ENCODE peak calls at places on chromosomes 2 and 18, in nine cellular contexts. One of them, this sample, is unnamed.

GRCh38 chr2:198054299-198054698 is 249.9 kb downstream of the PLCL1 start:
- DNase-seq in CD8-positive, alpha-beta memory T cell: peak
- DNase-seq in NB4: peak
- DNase-seq in Panc1: no peak
- DNase-seq in HFF-Myc: no peak
- DNase-seq in astrocyte of the spinal cord: peak
- DNase-seq in mesenchymal stem cell: peak
- DNase-seq in hepatocyte: peak
- DNase-seq in H7: peak
- DNase-seq in this sample: peak

GRCh38 chr2:65678779-65679394 is 246.5 kb upstream of the SPRED2 start:
- DNase-seq in CD8-positive, alpha-beta memory T cell: no peak
- DNase-seq in NB4: no peak
- DNase-seq in Panc1: no peak
- DNase-seq in HFF-Myc: no peak
- DNase-seq in astrocyte of the spinal cord: no peak
- DNase-seq in mesenchymal stem cell: no peak
- DNase-seq in hepatocyte: no peak
- DNase-seq in H7: no peak
- DNase-seq in this sample: no peak

GRCh38 chr18:30915336-30915988 is 127.1 kb downstream of the DSC3 start:
- DNase-seq in CD8-positive, alpha-beta memory T cell: no peak
- DNase-seq in NB4: no peak
- DNase-seq in Panc1: no peak
- DNase-seq in HFF-Myc: no peak
- DNase-seq in astrocyte of the spinal cord: no peak
- DNase-seq in mesenchymal stem cell: no peak
- DNase-seq in hepatocyte: no peak
- DNase-seq in H7: no peak
- DNase-seq in this sample: no peak

GRCh38 chr2:186503827-186504606 is 18.0 kb downstream of the ZC3H15 start:
- DNase-seq in CD8-positive, alpha-beta memory T cell: peak
- DNase-seq in NB4: peak
- DNase-seq in Panc1: no peak
- DNase-seq in HFF-Myc: no peak
- DNase-seq in astrocyte of the spinal cord: peak
- DNase-seq in mesenchymal stem cell: peak
- DNase-seq in hepatocyte: peak
- DNase-seq in H7: no peak
- DNase-seq in this sample: no peak

GRCh38 chr2:37720533-37721218 is 49.2 kb upstream of the CDC42EP3 start:
- DNase-seq in CD8-positive, alpha-beta memory T cell: no peak
- DNase-seq in NB4: peak
- DNase-seq in Panc1: no peak
- DNase-seq in HFF-Myc: no peak
- DNase-seq in astrocyte of the spinal cord: no peak
- DNase-seq in mesenchymal stem cell: no peak
- DNase-seq in hepatocyte: no peak
- DNase-seq in H7: no peak
- DNase-seq in this sample: no peak

GRCh38 chr2:216205486-216205885 is 96.3 kb downstream of the XRCC5 start:
- DNase-seq in CD8-positive, alpha-beta memory T cell: no peak
- DNase-seq in NB4: no peak
- DNase-seq in Panc1: no peak
- DNase-seq in HFF-Myc: no peak
- DNase-seq in astrocyte of the spinal cord: no peak
- DNase-seq in mesenchymal stem cell: no peak
- DNase-seq in hepatocyte: no peak
- DNase-seq in H7: no peak
- DNase-seq in this sample: no peak

GRCh38 chr2:112642561-112642960 is 3.2 kb upstream of the SLC20A1 start:
- DNase-seq in CD8-positive, alpha-beta memory T cell: no peak
- DNase-seq in NB4: no peak
- DNase-seq in Panc1: no peak
- DNase-seq in HFF-Myc: no peak
- DNase-seq in astrocyte of the spinal cord: no peak
- DNase-seq in mesenchymal stem cell: no peak
- DNase-seq in hepatocyte: no peak
- DNase-seq in H7: no peak
- DNase-seq in this sample: no peak

GRCh38 chr2:219507555-219508443 is 6.5 kb upstream of the ASIC4 start:
- DNase-seq in CD8-positive, alpha-beta memory T cell: no peak
- DNase-seq in NB4: no peak
- DNase-seq in Panc1: no peak
- DNase-seq in HFF-Myc: no peak
- DNase-seq in astrocyte of the spinal cord: no peak
- DNase-seq in mesenchymal stem cell: no peak
- DNase-seq in hepatocyte: no peak
- DNase-seq in H7: no peak
- DNase-seq in this sample: no peak

GRCh38 chr2:232347369-232347768 is 31.2 kb upstream of the ALPP start:
- DNase-seq in CD8-positive, alpha-beta memory T cell: no peak
- DNase-seq in NB4: no peak
- DNase-seq in Panc1: no peak
- DNase-seq in HFF-Myc: no peak
- DNase-seq in astrocyte of the spinal cord: no peak
- DNase-seq in mesenchymal stem cell: no peak
- DNase-seq in hepatocyte: no peak
- DNase-seq in H7: no peak
- DNase-seq in this sample: no peak

GRCh38 chr18:77068321-77068841 is 64.2 kb downstream of the MBP start:
- DNase-seq in CD8-positive, alpha-beta memory T cell: peak
- DNase-seq in NB4: peak
- DNase-seq in Panc1: no peak
- DNase-seq in HFF-Myc: no peak
- DNase-seq in astrocyte of the spinal cord: peak
- DNase-seq in mesenchymal stem cell: peak
- DNase-seq in hepatocyte: no peak
- DNase-seq in H7: no peak
- DNase-seq in this sample: no peak

GRCh38 chr2:186535861-186536260 is 49.8 kb downstream of the ZC3H15 start:
- DNase-seq in CD8-positive, alpha-beta memory T cell: no peak
- DNase-seq in NB4: no peak
- DNase-seq in Panc1: no peak
- DNase-seq in HFF-Myc: no peak
- DNase-seq in astrocyte of the spinal cord: no peak
- DNase-seq in mesenchymal stem cell: no peak
- DNase-seq in hepatocyte: no peak
- DNase-seq in H7: no peak
- DNase-seq in this sample: no peak

GRCh38 chr2:46936566-46936965 is 21.0 kb upstream of the MCFD2 start:
- DNase-seq in CD8-positive, alpha-beta memory T cell: no peak
- DNase-seq in NB4: no peak
- DNase-seq in Panc1: no peak
- DNase-seq in HFF-Myc: no peak
- DNase-seq in astrocyte of the spinal cord: no peak
- DNase-seq in mesenchymal stem cell: no peak
- DNase-seq in hepatocyte: no peak
- DNase-seq in H7: no peak
- DNase-seq in this sample: no peak

GRCh38 chr2:37387143-37387835 is 42.9 kb downstream of the QPCT start:
- DNase-seq in CD8-positive, alpha-beta memory T cell: no peak
- DNase-seq in NB4: no peak
- DNase-seq in Panc1: no peak
- DNase-seq in HFF-Myc: no peak
- DNase-seq in astrocyte of the spinal cord: peak
- DNase-seq in mesenchymal stem cell: peak
- DNase-seq in hepatocyte: no peak
- DNase-seq in H7: no peak
- DNase-seq in this sample: no peak

GRCh38 chr18:69564602-69565001 is 163.9 kb downstream of the DOK6 start:
- DNase-seq in CD8-positive, alpha-beta memory T cell: no peak
- DNase-seq in NB4: no peak
- DNase-seq in Panc1: no peak
- DNase-seq in HFF-Myc: no peak
- DNase-seq in astrocyte of the spinal cord: no peak
- DNase-seq in mesenchymal stem cell: no peak
- DNase-seq in hepatocyte: no peak
- DNase-seq in H7: no peak
- DNase-seq in this sample: no peak

GRCh38 chr18:78735131-78736014 is 244.2 kb upstream of the SALL3 start:
- DNase-seq in CD8-positive, alpha-beta memory T cell: no peak
- DNase-seq in NB4: no peak
- DNase-seq in Panc1: no peak
- DNase-seq in HFF-Myc: no peak
- DNase-seq in astrocyte of the spinal cord: no peak
- DNase-seq in mesenchymal stem cell: no peak
- DNase-seq in hepatocyte: no peak
- DNase-seq in H7: no peak
- DNase-seq in this sample: no peak

GRCh38 chr2:163157891-163158511 is 319.4 kb upstream of the KCNH7 start:
- DNase-seq in CD8-positive, alpha-beta memory T cell: no peak
- DNase-seq in NB4: peak
- DNase-seq in Panc1: no peak
- DNase-seq in HFF-Myc: peak
- DNase-seq in astrocyte of the spinal cord: peak
- DNase-seq in mesenchymal stem cell: peak
- DNase-seq in hepatocyte: no peak
- DNase-seq in H7: no peak
- DNase-seq in this sample: no peak

GRCh38 chr18:63518178-63519012 is 23.8 kb upstream of the SERPINB12 start:
- DNase-seq in CD8-positive, alpha-beta memory T cell: peak
- DNase-seq in NB4: peak
- DNase-seq in Panc1: peak
- DNase-seq in HFF-Myc: peak
- DNase-seq in astrocyte of the spinal cord: peak
- DNase-seq in mesenchymal stem cell: peak
- DNase-seq in hepatocyte: peak
- DNase-seq in H7: no peak
- DNase-seq in this sample: peak

GRCh38 chr2:26693287-26693849 is 846 bp downstream of the KCNK3 start:
- DNase-seq in CD8-positive, alpha-beta memory T cell: no peak
- DNase-seq in NB4: no peak
- DNase-seq in Panc1: no peak
- DNase-seq in HFF-Myc: no peak
- DNase-seq in astrocyte of the spinal cord: no peak
- DNase-seq in mesenchymal stem cell: no peak
- DNase-seq in hepatocyte: peak
- DNase-seq in H7: peak
- DNase-seq in this sample: no peak

GRCh38 chr2:210162466-210163124 is 8.6 kb downstream of the KANSL1L start:
- DNase-seq in CD8-positive, alpha-beta memory T cell: no peak
- DNase-seq in NB4: peak
- DNase-seq in Panc1: no peak
- DNase-seq in HFF-Myc: no peak
- DNase-seq in astrocyte of the spinal cord: no peak
- DNase-seq in mesenchymal stem cell: no peak
- DNase-seq in hepatocyte: no peak
- DNase-seq in H7: no peak
- DNase-seq in this sample: no peak

GRCh38 chr2:112255875-112256274 is 1.0 kb upstream of the ZC3H8 start:
- DNase-seq in CD8-positive, alpha-beta memory T cell: no peak
- DNase-seq in NB4: peak
- DNase-seq in Panc1: no peak
- DNase-seq in HFF-Myc: no peak
- DNase-seq in astrocyte of the spinal cord: no peak
- DNase-seq in mesenchymal stem cell: no peak
- DNase-seq in hepatocyte: no peak
- DNase-seq in H7: no peak
- DNase-seq in this sample: no peak

GRCh38 chr2:181178823-181179412 is 198.5 kb downstream of the UBE2E3 start:
- DNase-seq in CD8-positive, alpha-beta memory T cell: peak
- DNase-seq in NB4: peak
- DNase-seq in Panc1: no peak
- DNase-seq in HFF-Myc: no peak
- DNase-seq in astrocyte of the spinal cord: no peak
- DNase-seq in mesenchymal stem cell: no peak
- DNase-seq in hepatocyte: no peak
- DNase-seq in H7: peak
- DNase-seq in this sample: peak

GRCh38 chr2:23618696-23619530 is 233.9 kb downstream of the KLHL29 start:
- DNase-seq in CD8-positive, alpha-beta memory T cell: no peak
- DNase-seq in NB4: no peak
- DNase-seq in Panc1: no peak
- DNase-seq in HFF-Myc: no peak
- DNase-seq in astrocyte of the spinal cord: no peak
- DNase-seq in mesenchymal stem cell: no peak
- DNase-seq in hepatocyte: no peak
- DNase-seq in H7: no peak
- DNase-seq in this sample: no peak

GRCh38 chr2:143918465-143918989 is 601.4 kb downstream of the ZEB2 start:
- DNase-seq in CD8-positive, alpha-beta memory T cell: no peak
- DNase-seq in NB4: no peak
- DNase-seq in Panc1: no peak
- DNase-seq in HFF-Myc: no peak
- DNase-seq in astrocyte of the spinal cord: no peak
- DNase-seq in mesenchymal stem cell: no peak
- DNase-seq in hepatocyte: no peak
- DNase-seq in H7: no peak
- DNase-seq in this sample: no peak
- H3K4me3 ChIP-seq in CD8-positive, alpha-beta memory T cell: no peak
- H3K4me3 ChIP-seq in NB4: no peak
- H3K4me3 ChIP-seq in Panc1: no peak
- H3K4me3 ChIP-seq in HFF-Myc: no peak
- H3K4me3 ChIP-seq in astrocyte of the spinal cord: no peak
- H3K4me3 ChIP-seq in mesenchymal stem cell: no peak
- H3K4me3 ChIP-seq in hepatocyte: no peak
- H3K4me3 ChIP-seq in H7: no peak
- H3K4me3 ChIP-seq in this sample: no peak

GRCh38 chr2:61178603-61179545 is 16.9 kb downstream of the C2orf74 start:
- DNase-seq in CD8-positive, alpha-beta memory T cell: no peak
- DNase-seq in NB4: no peak
- DNase-seq in Panc1: no peak
- DNase-seq in HFF-Myc: no peak
- DNase-seq in astrocyte of the spinal cord: no peak
- DNase-seq in mesenchymal stem cell: peak
- DNase-seq in hepatocyte: no peak
- DNase-seq in H7: no peak
- DNase-seq in this sample: no peak
- H3K4me3 ChIP-seq in CD8-positive, alpha-beta memory T cell: peak
- H3K4me3 ChIP-seq in NB4: peak
- H3K4me3 ChIP-seq in Panc1: peak
- H3K4me3 ChIP-seq in HFF-Myc: peak
- H3K4me3 ChIP-seq in astrocyte of the spinal cord: peak
- H3K4me3 ChIP-seq in mesenchymal stem cell: no peak
- H3K4me3 ChIP-seq in hepatocyte: no peak
- H3K4me3 ChIP-seq in H7: no peak
- H3K4me3 ChIP-seq in this sample: peak

GRCh38 chr18:44637210-44638051 is 43.3 kb upstream of the SETBP1 start:
- DNase-seq in CD8-positive, alpha-beta memory T cell: no peak
- DNase-seq in NB4: no peak
- DNase-seq in Panc1: no peak
- DNase-seq in HFF-Myc: no peak
- DNase-seq in astrocyte of the spinal cord: peak
- DNase-seq in mesenchymal stem cell: peak
- DNase-seq in hepatocyte: peak
- DNase-seq in H7: no peak
- DNase-seq in this sample: no peak
- H3K4me3 ChIP-seq in CD8-positive, alpha-beta memory T cell: no peak
- H3K4me3 ChIP-seq in NB4: no peak
- H3K4me3 ChIP-seq in Panc1: no peak
- H3K4me3 ChIP-seq in HFF-Myc: no peak
- H3K4me3 ChIP-seq in astrocyte of the spinal cord: no peak
- H3K4me3 ChIP-seq in mesenchymal stem cell: no peak
- H3K4me3 ChIP-seq in hepatocyte: no peak
- H3K4me3 ChIP-seq in H7: no peak
- H3K4me3 ChIP-seq in this sample: no peak

DNA sequence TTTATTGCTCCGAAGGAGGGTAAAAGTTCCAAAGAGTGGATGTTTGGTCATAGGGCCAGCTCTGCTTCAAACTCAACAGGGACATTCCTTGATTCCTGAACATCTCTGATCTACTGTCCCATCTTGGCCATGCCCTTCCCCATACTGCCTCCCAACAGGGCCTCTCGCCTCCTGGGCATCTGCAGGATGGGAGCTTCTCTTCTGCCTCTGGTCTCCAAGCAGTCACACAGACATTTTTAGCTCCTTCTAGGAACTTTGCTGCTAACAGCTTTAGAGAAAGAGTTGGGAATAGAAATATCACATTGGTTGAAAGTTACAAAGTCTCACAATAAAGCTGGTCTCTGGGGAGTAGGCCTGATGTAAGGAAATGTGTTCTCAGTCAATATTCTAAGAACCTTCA is 9.4 kb upstream of the DGUOK start:
- DNase-seq in CD8-positive, alpha-beta memory T cell: no peak
- DNase-seq in NB4: no peak
- DNase-seq in Panc1: no peak
- DNase-seq in HFF-Myc: no peak
- DNase-seq in astrocyte of the spinal cord: no peak
- DNase-seq in mesenchymal stem cell: no peak
- DNase-seq in hepatocyte: no peak
- DNase-seq in H7: no peak
- DNase-seq in this sample: no peak
- H3K4me3 ChIP-seq in CD8-positive, alpha-beta memory T cell: no peak
- H3K4me3 ChIP-seq in NB4: no peak
- H3K4me3 ChIP-seq in Panc1: no peak
- H3K4me3 ChIP-seq in HFF-Myc: no peak
- H3K4me3 ChIP-seq in astrocyte of the spinal cord: no peak
- H3K4me3 ChIP-seq in mesenchymal stem cell: no peak
- H3K4me3 ChIP-seq in hepatocyte: no peak
- H3K4me3 ChIP-seq in H7: no peak
- H3K4me3 ChIP-seq in this sample: no peak

This sample was measured in testis.